ENCODE peak calls at places on chromosome X, in eight cellular contexts. One of them, this sample, is unnamed.

GRCh38 chrX:52933213-52933612 is 25.1 kb downstream of the FAM156A start:
- DNase-seq in GM04504: no peak
- DNase-seq in tibial artery: no peak
- DNase-seq in HFF-Myc: no peak
- DNase-seq in fibroblast of the aortic adventitia: no peak
- DNase-seq in adipocyte: no peak
- DNase-seq in D341Med: no peak
- DNase-seq in AG04450: no peak
- DNase-seq in this sample: no peak

GRCh38 chrX:120485562-120486520 is 16.7 kb upstream of the LAMP2 start:
- DNase-seq in GM04504: peak
- DNase-seq in tibial artery: peak
- DNase-seq in HFF-Myc: peak
- DNase-seq in fibroblast of the aortic adventitia: peak
- DNase-seq in adipocyte: peak
- DNase-seq in D341Med: peak
- DNase-seq in AG04450: peak
- DNase-seq in this sample: peak

GRCh38 chrX:46913710-46914109 is 1.5 kb downstream of the JADE3 start:
- DNase-seq in GM04504: no peak
- DNase-seq in tibial artery: no peak
- DNase-seq in HFF-Myc: no peak
- DNase-seq in fibroblast of the aortic adventitia: peak
- DNase-seq in adipocyte: peak
- DNase-seq in D341Med: no peak
- DNase-seq in AG04450: no peak
- DNase-seq in this sample: no peak

GRCh38 chrX:47915886-47916493 is 79.3 kb downstream of the ZNF81 start:
- DNase-seq in GM04504: no peak
- DNase-seq in tibial artery: no peak
- DNase-seq in HFF-Myc: no peak
- DNase-seq in fibroblast of the aortic adventitia: no peak
- DNase-seq in adipocyte: no peak
- DNase-seq in D341Med: no peak
- DNase-seq in AG04450: no peak
- DNase-seq in this sample: no peak

GRCh38 chrX:54810532-54810931 is 3.0 kb downstream of the MAGED2 start:
- DNase-seq in GM04504: no peak
- DNase-seq in tibial artery: no peak
- DNase-seq in HFF-Myc: no peak
- DNase-seq in fibroblast of the aortic adventitia: no peak
- DNase-seq in adipocyte: no peak
- DNase-seq in D341Med: no peak
- DNase-seq in AG04450: no peak
- DNase-seq in this sample: no peak

GRCh38 chrX:152480269-152481212 is 29.4 kb upstream of the GABRA3 start:
- DNase-seq in GM04504: no peak
- DNase-seq in tibial artery: no peak
- DNase-seq in HFF-Myc: no peak
- DNase-seq in fibroblast of the aortic adventitia: no peak
- DNase-seq in adipocyte: no peak
- DNase-seq in D341Med: no peak
- DNase-seq in AG04450: no peak
- DNase-seq in this sample: no peak

GRCh38 chrX:94435799-94436198 is 761.8 kb downstream of the FAM133A start:
- DNase-seq in GM04504: no peak
- DNase-seq in tibial artery: no peak
- DNase-seq in HFF-Myc: no peak
- DNase-seq in fibroblast of the aortic adventitia: no peak
- DNase-seq in adipocyte: no peak
- DNase-seq in D341Med: no peak
- DNase-seq in AG04450: no peak
- DNase-seq in this sample: no peak

GRCh38 chrX:15497865-15498264 is 2.7 kb upstream of the BMX start:
- DNase-seq in GM04504: peak
- DNase-seq in tibial artery: no peak
- DNase-seq in HFF-Myc: no peak
- DNase-seq in fibroblast of the aortic adventitia: peak
- DNase-seq in adipocyte: peak
- DNase-seq in D341Med: peak
- DNase-seq in AG04450: no peak
- DNase-seq in this sample: peak

GRCh38 chrX:3514996-3515395 is 168.5 kb upstream of the MXRA5 start:
- DNase-seq in GM04504: no peak
- DNase-seq in tibial artery: no peak
- DNase-seq in HFF-Myc: no peak
- DNase-seq in fibroblast of the aortic adventitia: peak
- DNase-seq in adipocyte: no peak
- DNase-seq in D341Med: no peak
- DNase-seq in AG04450: no peak
- DNase-seq in this sample: peak

GRCh38 chrX:1587161-1587560 is 4.2 kb upstream of the AKAP17A start:
- DNase-seq in GM04504: no peak
- DNase-seq in tibial artery: no peak
- DNase-seq in HFF-Myc: no peak
- DNase-seq in fibroblast of the aortic adventitia: no peak
- DNase-seq in adipocyte: no peak
- DNase-seq in D341Med: no peak
- DNase-seq in AG04450: no peak
- DNase-seq in this sample: no peak

GRCh38 chrX:1392376-1393130 is 640 bp upstream of the SLC25A6 start:
- DNase-seq in GM04504: peak
- DNase-seq in tibial artery: peak
- DNase-seq in HFF-Myc: no peak
- DNase-seq in fibroblast of the aortic adventitia: peak
- DNase-seq in adipocyte: peak
- DNase-seq in D341Med: peak
- DNase-seq in AG04450: peak
- DNase-seq in this sample: peak

GRCh38 chrX:147602297-147602696 is 309.4 kb upstream of the FMR1 start:
- DNase-seq in GM04504: no peak
- DNase-seq in tibial artery: no peak
- DNase-seq in HFF-Myc: no peak
- DNase-seq in fibroblast of the aortic adventitia: no peak
- DNase-seq in adipocyte: no peak
- DNase-seq in D341Med: no peak
- DNase-seq in AG04450: no peak
- DNase-seq in this sample: peak

GRCh38 chrX:79325263-79325958 is 41.7 kb downstream of the ITM2A start:
- DNase-seq in GM04504: no peak
- DNase-seq in tibial artery: no peak
- DNase-seq in HFF-Myc: no peak
- DNase-seq in fibroblast of the aortic adventitia: no peak
- DNase-seq in adipocyte: no peak
- DNase-seq in D341Med: no peak
- DNase-seq in AG04450: no peak
- DNase-seq in this sample: no peak

GRCh38 chrX:15343075-15343476 is 7.8 kb upstream of the PIGA start:
- DNase-seq in GM04504: peak
- DNase-seq in tibial artery: peak
- DNase-seq in HFF-Myc: no peak
- DNase-seq in fibroblast of the aortic adventitia: peak
- DNase-seq in adipocyte: peak
- DNase-seq in D341Med: no peak
- DNase-seq in AG04450: no peak
- DNase-seq in this sample: peak

GRCh38 chrX:41087219-41087618 is 2.0 kb downstream of the USP9X start:
- DNase-seq in GM04504: no peak
- DNase-seq in tibial artery: no peak
- DNase-seq in HFF-Myc: no peak
- DNase-seq in fibroblast of the aortic adventitia: no peak
- DNase-seq in adipocyte: peak
- DNase-seq in D341Med: no peak
- DNase-seq in AG04450: no peak
- DNase-seq in this sample: no peak

This sample was measured in LHCN-M2.